ENCODE peak calls at places on chromosomes 13 and 19, in ten cellular contexts. One of them, this sample, is unnamed.

GRCh38 chr19:17867087-17867486 is 4.7 kb upstream of the SLC5A5 start:
- DNase-seq in iris pigment epithelial cell: no peak
- DNase-seq in stimulated activated CD8-positive, alpha-beta memory T cell treated with anti-CD3 and anti-CD28 coated beads, Interleukin-2, amount 100 ng/mL, for 1 hour: no peak
- DNase-seq in NCI-H1694: no peak
- DNase-seq in AG20443: no peak
- DNase-seq in body of pancreas: no peak
- DNase-seq in HuH-7: no peak
- DNase-seq in ascending aorta: no peak
- DNase-seq in NCI-H2029: no peak
- DNase-seq in EH: no peak
- DNase-seq in this sample: no peak

GRCh38 chr19:18650048-18650435 is 13.2 kb downstream of the KLHL26 start:
- DNase-seq in body of pancreas: peak
- DNase-seq in ascending aorta: peak
- DNase-seq in AG20443: peak
- DNase-seq in EH: peak
- DNase-seq in NCI-H2029: no peak
- DNase-seq in NCI-H1694: no peak
- DNase-seq in iris pigment epithelial cell: peak
- DNase-seq in HuH-7: no peak
- DNase-seq in stimulated activated CD8-positive, alpha-beta memory T cell treated with anti-CD3 and anti-CD28 coated beads, Interleukin-2, amount 100 ng/mL, for 1 hour: no peak
- DNase-seq in this sample: no peak

GRCh38 chr13:20165417-20166257 is 4.8 kb upstream of the GJA3 start:
- DNase-seq in body of pancreas: no peak
- DNase-seq in NCI-H1694: no peak
- DNase-seq in stimulated activated CD8-positive, alpha-beta memory T cell treated with anti-CD3 and anti-CD28 coated beads, Interleukin-2, amount 100 ng/mL, for 1 hour: no peak
- DNase-seq in AG20443: no peak
- DNase-seq in NCI-H2029: no peak
- DNase-seq in iris pigment epithelial cell: no peak
- DNase-seq in ascending aorta: no peak
- DNase-seq in HuH-7: no peak
- DNase-seq in EH: no peak
- DNase-seq in this sample: no peak

GRCh38 chr13:25468330-25469178 is 96.8 kb downstream of the ATP8A2 start:
- DNase-seq in stimulated activated CD8-positive, alpha-beta memory T cell treated with anti-CD3 and anti-CD28 coated beads, Interleukin-2, amount 100 ng/mL, for 1 hour: no peak
- DNase-seq in EH: peak
- DNase-seq in HuH-7: no peak
- DNase-seq in NCI-H2029: peak
- DNase-seq in ascending aorta: no peak
- DNase-seq in AG20443: peak
- DNase-seq in iris pigment epithelial cell: no peak
- DNase-seq in NCI-H1694: peak
- DNase-seq in body of pancreas: no peak
- DNase-seq in this sample: no peak

GRCh38 chr13:110525328-110526319 is 35.9 kb downstream of the RAB20 start:
- DNase-seq in iris pigment epithelial cell: no peak
- DNase-seq in NCI-H1694: no peak
- DNase-seq in AG20443: no peak
- DNase-seq in NCI-H2029: peak
- DNase-seq in ascending aorta: no peak
- DNase-seq in stimulated activated CD8-positive, alpha-beta memory T cell treated with anti-CD3 and anti-CD28 coated beads, Interleukin-2, amount 100 ng/mL, for 1 hour: no peak
- DNase-seq in body of pancreas: no peak
- DNase-seq in EH: no peak
- DNase-seq in HuH-7: no peak
- DNase-seq in this sample: no peak

GRCh38 chr19:44875666-44876418 is 15.2 kb upstream of the TOMM40 start:
- DNase-seq in NCI-H2029: no peak
- DNase-seq in AG20443: no peak
- DNase-seq in ascending aorta: no peak
- DNase-seq in body of pancreas: peak
- DNase-seq in EH: peak
- DNase-seq in iris pigment epithelial cell: peak
- DNase-seq in stimulated activated CD8-positive, alpha-beta memory T cell treated with anti-CD3 and anti-CD28 coated beads, Interleukin-2, amount 100 ng/mL, for 1 hour: no peak
- DNase-seq in HuH-7: no peak
- DNase-seq in NCI-H1694: no peak
- DNase-seq in this sample: no peak

GRCh38 chr13:21071015-21071414 is 9.6 kb upstream of the LATS2 start:
- DNase-seq in NCI-H1694: no peak
- DNase-seq in stimulated activated CD8-positive, alpha-beta memory T cell treated with anti-CD3 and anti-CD28 coated beads, Interleukin-2, amount 100 ng/mL, for 1 hour: no peak
- DNase-seq in HuH-7: no peak
- DNase-seq in iris pigment epithelial cell: peak
- DNase-seq in body of pancreas: no peak
- DNase-seq in EH: peak
- DNase-seq in ascending aorta: no peak
- DNase-seq in NCI-H2029: no peak
- DNase-seq in AG20443: no peak
- DNase-seq in this sample: no peak

GRCh38 chr13:110590577-110590976 is 24.8 kb upstream of the NAXD start:
- DNase-seq in HuH-7: no peak
- DNase-seq in NCI-H2029: no peak
- DNase-seq in AG20443: no peak
- DNase-seq in ascending aorta: no peak
- DNase-seq in iris pigment epithelial cell: no peak
- DNase-seq in body of pancreas: no peak
- DNase-seq in EH: no peak
- DNase-seq in stimulated activated CD8-positive, alpha-beta memory T cell treated with anti-CD3 and anti-CD28 coated beads, Interleukin-2, amount 100 ng/mL, for 1 hour: no peak
- DNase-seq in NCI-H1694: no peak
- DNase-seq in this sample: peak

GRCh38 chr13:93727301-93728141 is 500.9 kb downstream of the GPC6 start:
- DNase-seq in stimulated activated CD8-positive, alpha-beta memory T cell treated with anti-CD3 and anti-CD28 coated beads, Interleukin-2, amount 100 ng/mL, for 1 hour: no peak
- DNase-seq in body of pancreas: no peak
- DNase-seq in iris pigment epithelial cell: peak
- DNase-seq in ascending aorta: no peak
- DNase-seq in NCI-H2029: no peak
- DNase-seq in AG20443: no peak
- DNase-seq in EH: peak
- DNase-seq in HuH-7: no peak
- DNase-seq in NCI-H1694: no peak
- DNase-seq in this sample: no peak

GRCh38 chr19:6312018-6312417 is 21.4 kb downstream of the ACER1 start:
- DNase-seq in NCI-H2029: no peak
- DNase-seq in HuH-7: no peak
- DNase-seq in NCI-H1694: no peak
- DNase-seq in body of pancreas: no peak
- DNase-seq in iris pigment epithelial cell: no peak
- DNase-seq in stimulated activated CD8-positive, alpha-beta memory T cell treated with anti-CD3 and anti-CD28 coated beads, Interleukin-2, amount 100 ng/mL, for 1 hour: no peak
- DNase-seq in EH: no peak
- DNase-seq in ascending aorta: no peak
- DNase-seq in AG20443: peak
- DNase-seq in this sample: no peak

GRCh38 chr19:7923295-7924191 is 2.4 kb downstream of the CTXN1 start:
- DNase-seq in AG20443: no peak
- DNase-seq in NCI-H2029: no peak
- DNase-seq in iris pigment epithelial cell: no peak
- DNase-seq in EH: no peak
- DNase-seq in body of pancreas: no peak
- DNase-seq in ascending aorta: no peak
- DNase-seq in HuH-7: no peak
- DNase-seq in stimulated activated CD8-positive, alpha-beta memory T cell treated with anti-CD3 and anti-CD28 coated beads, Interleukin-2, amount 100 ng/mL, for 1 hour: no peak
- DNase-seq in NCI-H1694: no peak
- DNase-seq in this sample: no peak

GRCh38 chr19:16258440-16258903 is 60.8 kb downstream of the AP1M1 start:
- DNase-seq in NCI-H2029: no peak
- DNase-seq in NCI-H1694: no peak
- DNase-seq in iris pigment epithelial cell: no peak
- DNase-seq in ascending aorta: peak
- DNase-seq in AG20443: no peak
- DNase-seq in body of pancreas: no peak
- DNase-seq in HuH-7: no peak
- DNase-seq in stimulated activated CD8-positive, alpha-beta memory T cell treated with anti-CD3 and anti-CD28 coated beads, Interleukin-2, amount 100 ng/mL, for 1 hour: no peak
- DNase-seq in EH: no peak
- DNase-seq in this sample: peak

GRCh38 chr13:31761951-31762350 is 22.6 kb downstream of the RXFP2 start:
- DNase-seq in AG20443: peak
- DNase-seq in stimulated activated CD8-positive, alpha-beta memory T cell treated with anti-CD3 and anti-CD28 coated beads, Interleukin-2, amount 100 ng/mL, for 1 hour: no peak
- DNase-seq in NCI-H1694: no peak
- DNase-seq in body of pancreas: no peak
- DNase-seq in HuH-7: no peak
- DNase-seq in NCI-H2029: no peak
- DNase-seq in EH: peak
- DNase-seq in iris pigment epithelial cell: no peak
- DNase-seq in ascending aorta: no peak
- DNase-seq in this sample: no peak

GRCh38 chr13:43434185-43434584 is 352.6 kb downstream of the ENOX1 start:
- DNase-seq in stimulated activated CD8-positive, alpha-beta memory T cell treated with anti-CD3 and anti-CD28 coated beads, Interleukin-2, amount 100 ng/mL, for 1 hour: no peak
- DNase-seq in NCI-H1694: no peak
- DNase-seq in EH: no peak
- DNase-seq in NCI-H2029: no peak
- DNase-seq in iris pigment epithelial cell: no peak
- DNase-seq in AG20443: no peak
- DNase-seq in ascending aorta: no peak
- DNase-seq in HuH-7: no peak
- DNase-seq in body of pancreas: no peak
- DNase-seq in this sample: no peak

GRCh38 chr19:36604656-36605100 is 435 bp upstream of the ZNF382 start:
- DNase-seq in ascending aorta: peak
- DNase-seq in EH: peak
- DNase-seq in NCI-H2029: peak
- DNase-seq in iris pigment epithelial cell: peak
- DNase-seq in HuH-7: no peak
- DNase-seq in stimulated activated CD8-positive, alpha-beta memory T cell treated with anti-CD3 and anti-CD28 coated beads, Interleukin-2, amount 100 ng/mL, for 1 hour: peak
- DNase-seq in body of pancreas: peak
- DNase-seq in NCI-H1694: no peak
- DNase-seq in AG20443: peak
- DNase-seq in this sample: peak

GRCh38 chr13:97352815-97353214 is 81.2 kb upstream of the RAP2A start:
- DNase-seq in NCI-H2029: no peak
- DNase-seq in ascending aorta: no peak
- DNase-seq in iris pigment epithelial cell: no peak
- DNase-seq in AG20443: peak
- DNase-seq in HuH-7: no peak
- DNase-seq in body of pancreas: no peak
- DNase-seq in stimulated activated CD8-positive, alpha-beta memory T cell treated with anti-CD3 and anti-CD28 coated beads, Interleukin-2, amount 100 ng/mL, for 1 hour: no peak
- DNase-seq in EH: peak
- DNase-seq in NCI-H1694: no peak
- DNase-seq in this sample: no peak

GRCh38 chr19:44745386-44745831 is 3.1 kb upstream of the BCL3 start:
- DNase-seq in EH: peak
- DNase-seq in iris pigment epithelial cell: peak
- DNase-seq in stimulated activated CD8-positive, alpha-beta memory T cell treated with anti-CD3 and anti-CD28 coated beads, Interleukin-2, amount 100 ng/mL, for 1 hour: no peak
- DNase-seq in body of pancreas: no peak
- DNase-seq in NCI-H2029: no peak
- DNase-seq in AG20443: peak
- DNase-seq in ascending aorta: peak
- DNase-seq in NCI-H1694: no peak
- DNase-seq in HuH-7: peak
- DNase-seq in this sample: peak

GRCh38 chr19:2014731-2015610 is 543 bp downstream of the BTBD2 start:
- DNase-seq in iris pigment epithelial cell: no peak
- DNase-seq in body of pancreas: no peak
- DNase-seq in ascending aorta: no peak
- DNase-seq in NCI-H2029: no peak
- DNase-seq in HuH-7: no peak
- DNase-seq in stimulated activated CD8-positive, alpha-beta memory T cell treated with anti-CD3 and anti-CD28 coated beads, Interleukin-2, amount 100 ng/mL, for 1 hour: no peak
- DNase-seq in EH: peak
- DNase-seq in AG20443: no peak
- DNase-seq in NCI-H1694: no peak
- DNase-seq in this sample: no peak

GRCh38 chr19:585551-586110 is 4.0 kb upstream of the HCN2 start:
- DNase-seq in NCI-H1694: no peak
- DNase-seq in iris pigment epithelial cell: no peak
- DNase-seq in HuH-7: no peak
- DNase-seq in AG20443: no peak
- DNase-seq in EH: peak
- DNase-seq in stimulated activated CD8-positive, alpha-beta memory T cell treated with anti-CD3 and anti-CD28 coated beads, Interleukin-2, amount 100 ng/mL, for 1 hour: no peak
- DNase-seq in ascending aorta: no peak
- DNase-seq in NCI-H2029: no peak
- DNase-seq in body of pancreas: no peak
- DNase-seq in this sample: no peak